ENCODE peak calls at places on chromosome 20, in nine cellular contexts. R is tibial nerve, L is uterus, K is colonic mucosa, D is lower lobe of right lung, M is Karpas-422, N is HCT116, U is sigmoid colon, P is left lung. F is an unnamed sample.

GRCh38 chr20:4961746-4962145 is 39.6 kb downstream of the SLC23A2 start:
- DNase-seq in R (peak), L (no peak), K (no peak), D (no peak), M (no peak), N (no peak), U (no peak), P (no peak), F (no peak)

GRCh38 chr20:380763-381580 is 412 bp downstream of the TRIB3 start:
- DNase-seq in R (no peak), L (peak), K (peak), D (peak), M (peak), N (peak), U (peak), P (peak), F (no peak)

GRCh38 chr20:10061641-10062040 is 26.9 kb downstream of the ANKEF1 start:
- DNase-seq in R (no peak), L (no peak), K (no peak), D (no peak), M (peak), N (no peak), U (no peak), P (no peak), F (no peak)

GRCh38 chr20:7856756-7857155 is 83.5 kb downstream of the HAO1 start:
- DNase-seq in R (no peak), L (no peak), K (no peak), D (no peak), M (no peak), N (no peak), U (no peak), P (no peak), F (no peak)

GRCh38 chr20:43586641-43587040 is 4.1 kb upstream of the IFT52 start:
- DNase-seq in R (no peak), L (no peak), K (no peak), D (no peak), M (no peak), N (no peak), U (no peak), P (no peak), F (no peak)

GRCh38 chr20:5807431-5807830 is 57.2 kb downstream of the SHLD1 start:
- DNase-seq in R (no peak), L (no peak), K (no peak), D (no peak), M (no peak), N (no peak), U (no peak), P (no peak), F (no peak)

GRCh38 chr20:19986419-19986818 is 30.7 kb upstream of the NAA20 start:
- DNase-seq in R (no peak), L (peak), K (no peak), D (no peak), M (no peak), N (no peak), U (no peak), P (no peak), F (no peak)

GRCh38 chr20:48995599-48995998 is 50.5 kb upstream of the CSE1L start:
- DNase-seq in R (no peak), L (no peak), K (no peak), D (no peak), M (no peak), N (no peak), U (no peak), P (no peak), F (no peak)

GRCh38 chr20:23143098-23143497 is 57.0 kb upstream of the CD93 start:
- DNase-seq in R (peak), L (peak), K (no peak), D (peak), M (no peak), N (peak), U (peak), P (no peak), F (no peak)

GRCh38 chr20:46022411-46023147 is 6.4 kb upstream of the SLC12A5 start:
- DNase-seq in R (no peak), L (no peak), K (peak), D (peak), M (peak), N (no peak), U (no peak), P (peak), F (peak)

GRCh38 chr20:31719644-31720485 is 2.8 kb downstream of the BCL2L1 start:
- DNase-seq in R (no peak), L (no peak), K (peak), D (no peak), M (peak), N (no peak), U (no peak), P (no peak), F (no peak)

GRCh38 chr20:15890358-15890982 is 682.8 kb downstream of the KIF16B start:
- DNase-seq in R (no peak), L (no peak), K (no peak), D (no peak), M (peak), N (no peak), U (no peak), P (no peak), F (no peak)

GRCh38 chr20:34375977-34376430 is 12.9 kb downstream of the ITCH start:
- DNase-seq in R (no peak), L (no peak), K (no peak), D (no peak), M (no peak), N (no peak), U (no peak), P (no peak), F (no peak)

GRCh38 chr20:48898210-48898609 is 23.3 kb upstream of the ARFGEF2 start:
- DNase-seq in R (no peak), L (no peak), K (no peak), D (no peak), M (no peak), N (no peak), U (no peak), P (no peak), F (no peak)

GRCh38 chr20:49344975-49345374 is 67.1 kb upstream of the ZNFX1 start:
- DNase-seq in R (peak), L (peak), K (peak), D (no peak), M (no peak), N (no peak), U (peak), P (no peak), F (no peak)

GRCh38 chr20:31998246-31998645 is 12.0 kb upstream of the CCM2L start:
- DNase-seq in R (no peak), L (no peak), K (no peak), D (no peak), M (no peak), N (no peak), U (no peak), P (no peak), F (no peak)

GRCh38 chr20:5718896-5719595 is 31.2 kb upstream of the SHLD1 start:
- DNase-seq in R (no peak), L (no peak), K (no peak), D (no peak), M (no peak), N (no peak), U (no peak), P (no peak), F (no peak)

GRCh38 chr20:45444050-45444449 is 25.5 kb upstream of the WFDC2 start:
- DNase-seq in R (no peak), L (no peak), K (no peak), D (no peak), M (no peak), N (no peak), U (no peak), P (no peak), F (no peak)

GRCh38 chr20:50415516-50416268 is 94.5 kb upstream of the PTPN1 start:
- DNase-seq in R (peak), L (peak), K (peak), D (peak), M (no peak), N (peak), U (peak), P (peak), F (peak)

GRCh38 chr20:63688234-63689045 is 8.0 kb upstream of the TNFRSF6B start:
- DNase-seq in R (no peak), L (no peak), K (no peak), D (no peak), M (no peak), N (no peak), U (no peak), P (no peak), F (no peak)
- H3K27ac ChIP-seq in R (peak), L (peak), K (peak), D (peak), M (no peak), N (peak), U (peak), P (peak), F (no peak)

GRCh38 chr20:38256021-38256420 is 4.5 kb downstream of the KIAA1755 start:
- DNase-seq in R (no peak), L (no peak), K (no peak), D (no peak), M (no peak), N (no peak), U (no peak), P (no peak), F (no peak)

GRCh38 chr20:38256966-38257365 is 3.6 kb downstream of the KIAA1755 start:
- DNase-seq in R (no peak), L (no peak), K (no peak), D (no peak), M (no peak), N (no peak), U (no peak), P (no peak), F (no peak)

GRCh38 chr20:38252292-38253288 is 7.9 kb downstream of the KIAA1755 start:
- DNase-seq in R (peak), L (no peak), K (no peak), D (no peak), M (no peak), N (no peak), U (no peak), P (no peak), F (no peak)

GRCh38 chr20:38258545-38259223 is 1.9 kb downstream of the KIAA1755 start:
- DNase-seq in R (no peak), L (no peak), K (no peak), D (no peak), M (no peak), N (no peak), U (no peak), P (no peak), F (no peak)

DNA sequence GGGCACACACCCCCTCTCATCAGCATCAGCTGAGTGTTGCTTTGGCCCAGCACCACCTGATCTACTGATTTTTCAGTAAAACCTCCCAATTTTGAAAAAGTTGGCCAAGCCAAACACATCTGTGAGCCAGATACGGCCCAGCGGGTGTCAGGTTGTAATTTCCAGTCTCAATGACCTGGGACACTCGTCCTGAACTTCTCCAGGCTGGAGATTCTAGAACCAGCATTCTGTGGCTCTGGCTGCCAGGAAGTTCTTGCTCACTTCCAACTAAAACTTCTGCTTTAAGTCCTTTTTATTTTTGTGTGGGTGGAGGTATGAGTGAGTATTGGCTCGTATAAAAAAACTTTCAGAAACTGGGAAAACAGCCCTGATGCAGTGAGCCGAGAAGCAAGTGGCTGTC is 5.1 kb downstream of the KIAA1755 start:
- DNase-seq in R (no peak), L (peak), K (no peak), D (no peak), M (no peak), N (no peak), U (peak), P (no peak), F (no peak)
- H3K27ac ChIP-seq in R (peak), L (peak), K (no peak), D (no peak), M (no peak), N (no peak), U (peak), P (no peak), F (peak)

GRCh38 chr20:35854697-35855434 is 83.1 kb downstream of the PHF20 start:
- DNase-seq in R (no peak), L (no peak), K (no peak), D (no peak), M (no peak), N (no peak), U (no peak), P (no peak), F (no peak)
- H3K27ac ChIP-seq in R (no peak), L (no peak), K (no peak), D (no peak), M (no peak), N (no peak), U (no peak), P (peak), F (no peak)

DNA sequence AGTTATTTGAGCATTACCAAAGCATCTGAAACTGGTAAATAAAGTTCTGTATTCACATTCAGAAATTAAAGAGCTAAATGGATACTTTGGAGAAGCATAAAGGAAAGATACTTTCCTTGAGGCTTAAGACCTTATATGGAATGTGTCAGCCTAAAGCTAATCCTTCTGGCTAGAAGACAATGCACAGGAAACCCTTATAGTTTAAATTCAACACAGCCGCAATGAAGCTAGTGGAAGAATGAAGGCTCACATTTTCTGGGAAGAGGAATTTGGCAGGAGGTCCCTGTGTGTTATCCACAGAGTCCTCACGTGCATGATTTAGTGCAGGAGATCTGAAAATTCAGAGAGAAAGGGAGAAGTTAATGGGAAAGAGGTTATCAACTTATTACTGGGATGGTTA is 21.5 kb upstream of the CHD6 start:
- DNase-seq in R (no peak), L (no peak), K (no peak), D (no peak), M (no peak), N (no peak), U (no peak), P (no peak), F (no peak)
- H3K27ac ChIP-seq in R (no peak), L (no peak), K (no peak), D (no peak), M (no peak), N (no peak), U (no peak), P (no peak), F (no peak)

GRCh38 chr20:59645761-59646171 is 41.4 kb downstream of the PHACTR3 start:
- DNase-seq in R (no peak), L (no peak), K (peak), D (no peak), M (no peak), N (no peak), U (peak), P (no peak), F (peak)
- H3K27ac ChIP-seq in R (no peak), L (no peak), K (no peak), D (no peak), M (no peak), N (no peak), U (no peak), P (no peak), F (peak)

F was measured in substantia nigra.